ENCODE peak calls at places on chromosomes 16 and 17, in four cellular contexts. K is cardiac muscle cell; X is naive thymus-derived CD4-positive, alpha-beta T cell; M is uterus. D is an unnamed sample. For H3K4me1, the result is how much of the 10 kb centered on the place peaks cover.

GRCh38 chr16:52252680-52253079 is 294.3 kb downstream of the TOX3 start:
- DNase-seq in K (no peak), X (no peak), M (no peak), D (no peak)

GRCh38 chr17:31509095-31509804 is 117.8 kb downstream of the RAB11FIP4 start:
- DNase-seq in K (no peak), X (no peak), M (no peak), D (peak)

GRCh38 chr17:8954339-8954738 is 11.2 kb downstream of the PIK3R5 start:
- DNase-seq in K (no peak), X (peak), M (no peak), D (peak)

GRCh38 chr17:35255316-35255715 is 12.4 kb downstream of the SLFN5 start:
- DNase-seq in K (no peak), X (no peak), M (no peak), D (no peak)

GRCh38 chr16:27774779-27775178 is 224.8 kb downstream of the KATNIP start:
- DNase-seq in K (no peak), X (no peak), M (no peak), D (no peak)

GRCh38 chr17:31274252-31274651 is 22.8 kb downstream of the OMG start:
- DNase-seq in K (peak), X (no peak), M (no peak), D (no peak)

GRCh38 chr17:12850996-12851395 is 61.7 kb downstream of the ARHGAP44 start:
- DNase-seq in K (no peak), X (no peak), M (no peak), D (no peak)

GRCh38 chr16:24035127-24035842 is 199.5 kb downstream of the PRKCB start:
- DNase-seq in K (no peak), X (no peak), M (no peak), D (no peak)

GRCh38 chr17:60328679-60329078 is 63.3 kb downstream of the USP32 start:
- DNase-seq in K (no peak), X (no peak), M (no peak), D (no peak)

GRCh38 chr17:66667491-66668030 is 167.4 kb upstream of the CACNG5 start:
- DNase-seq in K (no peak), X (peak), M (no peak), D (no peak)

GRCh38 chr16:89337965-89338364 is 120.5 kb downstream of the ZNF778 start:
- DNase-seq in K (no peak), X (no peak), M (no peak), D (no peak)

GRCh38 chr16:27398894-27399853 is 2.8 kb upstream of the IL21R start:
- DNase-seq in K (no peak), X (no peak), M (no peak), D (no peak)

GRCh38 chr17:28756025-28756804 is 12.4 kb downstream of the TRAF4 start:
- DNase-seq in K (no peak), X (no peak), M (no peak), D (no peak)

DNA sequence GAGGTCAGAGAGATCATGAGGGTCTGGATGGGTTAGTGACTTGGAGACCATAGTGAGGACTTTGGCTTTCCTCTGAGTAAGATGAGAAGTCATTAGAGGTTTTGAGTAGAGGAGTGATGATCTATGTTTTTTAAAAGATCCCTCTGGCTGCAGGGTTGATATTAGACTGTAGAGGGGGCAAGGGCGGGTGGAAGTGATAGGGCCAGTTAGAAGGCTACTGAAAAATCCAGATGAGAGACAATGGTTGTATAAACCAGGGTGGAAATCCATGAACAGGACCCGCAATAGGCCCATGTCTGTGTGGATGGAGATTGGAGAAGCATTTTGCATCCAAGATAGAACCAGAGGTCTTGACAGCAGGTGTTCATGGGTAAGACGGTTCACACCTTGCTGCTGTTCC is 9.8 kb downstream of the ITGAL start:
- DNase-seq in K (no peak), X (no peak), M (no peak), D (no peak)
- H3K4me1 ChIP-seq in K (under half), X (under half), M (under half), D (under half)

DNA sequence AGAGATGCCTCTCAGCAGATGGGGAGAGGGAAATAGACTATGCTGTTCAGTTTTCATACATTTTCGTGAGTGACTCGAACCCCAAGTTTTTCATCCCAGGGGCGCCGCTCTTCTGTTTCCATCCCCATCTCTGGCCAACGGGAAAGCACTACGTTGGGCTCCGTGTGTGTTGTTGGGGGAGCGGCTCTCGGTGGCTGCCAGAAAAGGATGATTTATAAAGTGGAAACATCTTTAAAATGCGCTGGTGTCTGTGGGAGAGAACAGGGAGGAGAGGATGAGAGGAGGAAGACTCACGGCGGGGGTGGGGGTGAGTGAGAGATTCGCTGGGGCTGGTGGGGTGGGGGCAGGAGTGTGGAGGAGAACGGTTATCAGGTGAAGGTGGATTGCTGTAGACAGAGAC is 5.8 kb downstream of the TBX4 start:
- DNase-seq in K (no peak), X (peak), M (no peak), D (no peak)
- H3K4me1 ChIP-seq in K (under half), X (under half), M (under half), D (under half)

GRCh38 chr17:39791296-39791992 is 53.7 kb downstream of the GRB7 start:
- DNase-seq in K (no peak), X (peak), M (no peak), D (no peak)

GRCh38 chr17:39793473-39793872 is 55.7 kb downstream of the GRB7 start:
- DNase-seq in K (no peak), X (no peak), M (no peak), D (no peak)

GRCh38 chr17:39787743-39788484 is 50.2 kb downstream of the GRB7 start:
- DNase-seq in K (no peak), X (no peak), M (no peak), D (no peak)

GRCh38 chr17:39794249-39794970 is 56.7 kb downstream of the GRB7 start:
- DNase-seq in K (no peak), X (no peak), M (no peak), D (no peak)

GRCh38 chr17:39792523-39793221 is 54.9 kb downstream of the GRB7 start:
- DNase-seq in K (no peak), X (no peak), M (no peak), D (no peak)
- H3K4me1 ChIP-seq in K (under half), X (half or more), M (under half), D (under half)

GRCh38 chr17:27319536-27320221 is 25.8 kb downstream of the WSB1 start:
- DNase-seq in K (peak), X (no peak), M (peak), D (peak)
- H3K4me1 ChIP-seq in K (under half), X (under half), M (under half), D (under half)

DNA sequence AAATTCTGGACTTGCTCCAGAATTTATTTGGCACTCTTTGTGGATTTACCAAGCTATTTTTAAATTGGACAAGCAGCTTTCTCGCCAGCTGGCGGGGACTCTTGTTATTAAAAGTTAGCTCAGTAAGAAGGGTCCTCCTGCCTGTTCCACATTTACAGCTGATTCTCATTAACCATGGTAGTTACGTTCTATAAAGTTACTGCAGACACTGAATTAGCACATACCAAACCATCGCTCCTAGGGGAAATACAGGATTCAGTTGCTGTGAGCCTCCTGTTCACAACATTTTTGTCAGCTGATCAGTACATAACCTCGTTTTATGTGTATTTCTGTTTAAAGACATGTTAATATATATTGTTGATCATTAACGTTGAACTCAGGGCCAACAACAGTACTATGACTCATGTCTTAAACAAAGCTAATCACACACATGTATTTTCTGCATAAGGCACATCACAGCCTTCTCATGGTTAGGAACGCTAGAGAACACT is 4.2 kb downstream of the LDAF1 start:
- DNase-seq in K (peak), X (no peak), M (peak), D (peak)
- H3K4me1 ChIP-seq in K (under half), X (under half), M (under half), D (under half)

GRCh38 chr16:21646721-21647561 is 5.5 kb downstream of the IGSF6 start:
- DNase-seq in K (no peak), X (peak), M (no peak), D (no peak)
- H3K4me1 ChIP-seq in K (under half), X (under half), M (under half), D (under half)

DNA sequence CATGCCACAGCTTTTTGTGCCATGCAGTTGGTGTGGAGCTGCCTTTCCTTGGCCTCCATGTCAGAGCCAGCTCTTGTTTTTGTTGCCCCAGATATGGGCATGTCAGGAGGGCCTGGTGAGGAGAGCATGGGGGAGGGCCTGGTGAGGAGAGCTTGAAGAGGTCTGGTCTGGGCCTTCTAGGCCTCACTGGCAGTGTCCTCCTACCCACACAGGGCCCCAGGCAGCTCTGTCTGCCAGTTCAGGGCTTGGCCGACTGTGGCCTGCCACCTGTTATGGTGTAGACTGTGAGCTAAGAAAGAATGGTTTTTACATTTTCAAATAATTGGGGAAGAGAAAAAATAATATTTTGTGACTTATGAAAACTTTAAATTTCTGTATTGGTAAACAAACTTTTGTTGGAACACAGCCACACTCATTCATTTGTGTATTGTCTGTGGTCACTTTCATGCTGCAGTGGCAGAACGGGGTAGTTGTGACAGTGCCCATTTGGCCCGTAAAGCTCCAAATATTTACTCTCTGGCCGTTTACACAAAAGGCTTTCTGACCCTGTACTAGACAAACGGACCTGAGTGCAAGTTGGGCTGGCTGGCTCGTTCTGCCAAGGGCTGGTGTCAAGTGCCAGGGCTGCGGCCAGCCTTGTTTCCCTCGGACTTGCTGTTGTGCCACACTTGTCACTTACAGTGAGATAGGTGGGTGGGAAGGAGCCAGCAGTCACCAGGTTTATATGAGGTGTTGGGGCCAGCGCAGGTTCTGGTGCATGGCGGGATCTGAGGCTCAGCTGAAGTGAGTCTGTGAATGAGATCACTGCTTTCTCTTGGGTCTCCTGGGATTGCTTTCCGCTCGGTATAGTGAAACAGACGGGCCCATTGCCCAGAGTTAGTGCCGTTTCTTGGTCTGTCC is 18.2 kb downstream of the PGS1 start:
- DNase-seq in K (no peak), X (no peak), M (no peak), D (no peak)
- H3K4me1 ChIP-seq in K (under half), X (under half), M (under half), D (under half)

GRCh38 chr17:36544320-36545092 is at the start of gene GGNBP2:
- DNase-seq in K (peak), X (peak), M (peak), D (peak)

GRCh38 chr17:36545093-36545464 is 360 bp downstream of the GGNBP2 start:
- DNase-seq in K (no peak), X (no peak), M (no peak), D (no peak)

GRCh38 chr17:36547776-36548175 is 3.1 kb downstream of the GGNBP2 start:
- DNase-seq in K (no peak), X (no peak), M (no peak), D (no peak)

GRCh38 chr17:36545465-36546417 is 1.0 kb downstream of the GGNBP2 start:
- DNase-seq in K (peak), X (peak), M (peak), D (peak)

DNA sequence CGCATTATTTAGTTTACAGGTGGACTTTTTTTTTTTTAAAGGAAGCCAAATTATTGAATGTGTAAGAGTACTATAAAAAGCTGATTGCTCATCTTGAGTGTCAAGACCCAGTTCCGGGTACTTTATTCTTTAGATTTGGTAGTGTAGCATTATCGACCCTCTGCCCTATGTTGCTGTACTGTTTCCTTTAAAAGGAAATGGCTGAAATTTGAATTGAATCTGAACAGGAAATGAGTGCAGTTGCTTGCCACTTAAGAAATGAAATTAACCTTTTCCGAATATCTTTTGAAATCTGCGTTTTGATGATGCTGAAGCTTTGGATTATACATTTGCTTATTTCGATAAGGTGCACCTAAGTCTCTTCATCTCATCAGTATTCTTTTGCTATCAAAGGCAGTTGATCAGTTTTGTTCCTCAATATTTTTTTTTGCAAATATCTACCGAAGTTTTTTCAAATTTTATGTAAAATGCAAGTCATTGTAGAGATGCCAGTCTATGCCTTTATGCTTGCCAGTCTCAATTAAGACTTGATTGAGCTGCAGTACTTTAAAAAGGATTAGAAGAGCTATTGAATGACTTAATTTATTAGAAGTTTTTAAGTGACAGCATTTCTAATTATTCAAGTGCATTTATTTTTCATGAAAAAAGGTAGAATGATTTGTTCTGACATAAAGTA is 1.8 kb downstream of the GGNBP2 start:
- DNase-seq in K (peak), X (no peak), M (no peak), D (no peak)
- H3K4me1 ChIP-seq in K (under half), X (half or more), M (under half), D (under half)

GRCh38 chr16:57623251-57624043 is 5.0 kb upstream of the ADGRG1 start:
- DNase-seq in K (peak), X (no peak), M (peak), D (peak)

GRCh38 chr16:57624044-57624688 is 4.3 kb upstream of the ADGRG1 start:
- DNase-seq in K (peak), X (no peak), M (no peak), D (no peak)

GRCh38 chr16:57620316-57621231 is 7.9 kb upstream of the ADGRG1 start:
- DNase-seq in K (no peak), X (no peak), M (peak), D (no peak)

GRCh38 chr16:57621521-57622268 is 6.7 kb upstream of the ADGRG1 start:
- DNase-seq in K (no peak), X (no peak), M (no peak), D (no peak)

GRCh38 chr16:57622361-57623250 is 5.8 kb upstream of the ADGRG1 start:
- DNase-seq in K (peak), X (no peak), M (no peak), D (peak)
- H3K4me1 ChIP-seq in K (under half), X (under half), M (under half), D (under half)

GRCh38 chr17:78774956-78775571 is 7.0 kb downstream of the CYTH1 start:
- DNase-seq in K (no peak), X (peak), M (no peak), D (no peak)
- H3K4me1 ChIP-seq in K (under half), X (half or more), M (under half), D (under half)